ENCODE peak calls at places on chromosomes 4 and X, in six cellular contexts. H is suprapubic skin, V is mammary epithelial cell, Y is lung, Z is PC-3, R is cardiac muscle cell. U is an unnamed sample.
A peak's percentile ranks its signal among the peaks of the same experiment; 100 is the strongest.

GRCh38 chr4:76376534-76376933 is 44.4 kb downstream of the CCDC158 start:
- DNase-seq in H (no peak), V (no peak), Y (no peak), Z (no peak), R (no peak), U (no peak)

GRCh38 chr4:84826681-84827080 is 139.8 kb downstream of the WDFY3 start:
- DNase-seq in H (no peak), V (no peak), Y (no peak), Z (no peak), R (no peak), U (peak; percentile 45)

GRCh38 chrX:15202458-15203177 is 67.3 kb downstream of the ASB9 start:
- DNase-seq in H (no peak), V (peak; percentile 68), Y (no peak), Z (peak; percentile 57), R (no peak), U (peak; percentile 83)

GRCh38 chrX:47232803-47233332 is at the start of gene USP11:
- DNase-seq in H (peak; percentile 75), V (no peak), Y (peak; percentile 56), Z (peak; percentile 17), R (peak; percentile 75), U (peak; percentile 76)

GRCh38 chr4:59062970-59063369 is 1952.8 kb upstream of the IGFBP7 start:
- DNase-seq in H (no peak), V (no peak), Y (no peak), Z (no peak), R (no peak), U (no peak)

GRCh38 chrX:131841496-131842410 is 181.3 kb upstream of the STK26 start:
- DNase-seq in H (no peak), V (peak; percentile 54), Y (peak; percentile 52), Z (peak; percentile 78), R (peak; percentile 75), U (peak; percentile 43)

GRCh38 chrX:155070038-155070437 is 898 bp downstream of the CMC4 start:
- DNase-seq in H (no peak), V (peak; percentile 4), Y (no peak), Z (no peak), R (no peak), U (no peak)

GRCh38 chr4:19382993-19383392 is 868.7 kb upstream of the SLIT2 start:
- DNase-seq in H (no peak), V (peak; percentile 4), Y (no peak), Z (peak; percentile 55), R (no peak), U (no peak)

GRCh38 chr4:125283702-125284279 is 31.0 kb upstream of the FAT4 start:
- DNase-seq in H (no peak), V (peak; percentile 12), Y (no peak), Z (peak; percentile 39), R (peak; percentile 11), U (no peak)

GRCh38 chr4:132123870-132124623 is 1025.0 kb upstream of the PCDH10 start:
- DNase-seq in H (no peak), V (peak; percentile 66), Y (no peak), Z (no peak), R (no peak), U (no peak)

GRCh38 chr4:24644983-24645764 is 60.8 kb upstream of the DHX15 start:
- DNase-seq in H (no peak), V (no peak), Y (no peak), Z (peak; percentile 49), R (no peak), U (no peak)

GRCh38 chr4:25350561-25350960 is 26.5 kb upstream of the ANAPC4 start:
- DNase-seq in H (no peak), V (no peak), Y (no peak), Z (no peak), R (no peak), U (no peak)

GRCh38 chrX:106919932-106920452 is at the start of gene CLDN2:
- DNase-seq in H (no peak), V (no peak), Y (no peak), Z (no peak), R (peak; percentile 64), U (no peak)

GRCh38 chrX:4240541-4241194 is 527.2 kb upstream of the PRKX start:
- DNase-seq in H (no peak), V (no peak), Y (no peak), Z (no peak), R (no peak), U (no peak)

GRCh38 chrX:72620550-72621145 is 48.0 kb upstream of the HDAC8 start:
- DNase-seq in H (no peak), V (peak; percentile 77), Y (no peak), Z (peak; percentile 96), R (no peak), U (peak; percentile 9)

GRCh38 chr4:1579834-1580686 is 104.1 kb downstream of the FAM53A start:
- DNase-seq in H (peak; percentile 98), V (peak; percentile 72), Y (peak; percentile 94), Z (peak; percentile 88), R (peak; percentile 88), U (peak; percentile 75)

GRCh38 chrX:133859336-133859735 is 126.1 kb downstream of the GPC3 start:
- DNase-seq in H (no peak), V (peak; percentile 57), Y (no peak), Z (no peak), R (no peak), U (peak; percentile 64)

GRCh38 chr4:87839309-87839946 is 6.7 kb downstream of the MEPE start:
- DNase-seq in H (no peak), V (peak; percentile 23), Y (no peak), Z (peak; percentile 45), R (peak; percentile 49), U (peak; percentile 68)

GRCh38 chr4:87843936-87844335 is 11.2 kb downstream of the MEPE start:
- DNase-seq in H (no peak), V (peak; percentile 48), Y (no peak), Z (peak; percentile 69), R (peak; percentile 47), U (peak; percentile 30)

GRCh38 chr4:87840149-87840548 is 7.4 kb downstream of the MEPE start:
- DNase-seq in H (no peak), V (no peak), Y (no peak), Z (no peak), R (no peak), U (no peak)

GRCh38 chr4:87848622-87849351 is 16.0 kb downstream of the MEPE start:
- DNase-seq in H (no peak), V (peak; percentile 33), Y (peak; percentile 51), Z (peak; percentile 55), R (peak; percentile 64), U (peak; percentile 45)

GRCh38 chr4:87844476-87844875 is 11.7 kb downstream of the MEPE start:
- DNase-seq in H (no peak), V (no peak), Y (no peak), Z (no peak), R (no peak), U (no peak)
- H3K27ac ChIP-seq in H (no peak overlapping the region), V (no peak overlapping the region), Y (no peak overlapping the region), Z (peak overlapping the region; percentile 22), R (no peak overlapping the region), U (no peak overlapping the region)

GRCh38 chr4:150234246-150234645 is 156.0 kb downstream of the DCLK2 start:
- DNase-seq in H (no peak), V (no peak), Y (no peak), Z (no peak), R (no peak), U (no peak)
- H3K4me1 ChIP-seq in H (no peaks in the 10 kb centered on the region), V (peaks cover 17% of the 10 kb centered on the region), Y (no peaks in the 10 kb centered on the region), Z (peaks cover 34% of the 10 kb centered on the region), R (peaks cover 5% of the 10 kb centered on the region), U (peaks cover 6% of the 10 kb centered on the region)

DNA sequence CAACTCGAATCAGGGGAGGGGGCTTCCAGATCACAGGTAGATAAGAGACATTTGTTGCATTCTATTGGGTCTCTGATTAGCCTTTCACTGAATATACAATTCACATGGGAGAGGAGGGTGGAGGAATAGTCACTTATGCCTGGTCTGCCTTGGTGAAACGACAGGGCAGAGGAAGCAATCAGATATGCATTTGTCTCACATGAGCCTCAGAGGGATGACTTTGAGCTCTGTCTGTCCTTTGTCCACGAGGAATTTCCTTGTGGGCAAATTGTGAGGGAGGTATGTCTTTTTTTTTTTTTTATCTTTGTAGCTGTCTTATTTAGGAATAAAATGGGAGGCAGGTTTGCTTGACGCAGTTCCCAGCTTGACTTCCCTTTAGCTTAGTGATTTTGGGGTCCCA is 28.5 kb upstream of the TMSB4X start:
- DNase-seq in H (no peak), V (no peak), Y (no peak), Z (no peak), R (no peak), U (peak; percentile 18)
- H3K27ac ChIP-seq in H (peak overlapping the region; percentile 72), V (peak overlapping the region; percentile 86), Y (peak overlapping the region; percentile 32), Z (peak overlapping the region; percentile 93), R (no peak overlapping the region), U (peak overlapping the region; percentile 54)

DNA sequence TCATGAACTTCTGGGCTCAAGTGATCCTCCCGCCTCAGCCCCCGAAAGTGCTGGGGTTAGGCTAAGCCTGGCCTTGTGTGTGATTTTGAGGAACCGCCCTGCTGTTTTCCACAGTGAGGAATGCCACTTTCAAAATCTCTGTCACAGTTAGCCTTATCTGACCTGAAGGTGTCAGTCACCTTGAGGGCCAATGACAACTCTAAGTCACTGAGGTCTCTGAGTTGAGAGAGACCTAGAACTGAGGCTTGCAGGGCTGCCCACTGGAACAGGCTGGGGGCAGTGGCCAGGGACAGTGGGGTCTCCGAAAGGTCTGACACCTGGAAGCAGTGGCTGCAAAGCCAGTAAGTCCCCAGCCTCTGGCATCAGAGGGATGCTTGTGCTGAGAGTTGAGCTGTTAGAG is 6.1 kb downstream of the TADA2B start:
- DNase-seq in H (no peak), V (no peak), Y (no peak), Z (no peak), R (no peak), U (no peak)
- H3K4me1 ChIP-seq in H (peaks cover 48% of the 10 kb centered on the region), V (peaks cover 12% of the 10 kb centered on the region), Y (peaks cover 48% of the 10 kb centered on the region), Z (peaks cover 24% of the 10 kb centered on the region), R (peaks cover 8% of the 10 kb centered on the region), U (no peaks in the 10 kb centered on the region)

DNA sequence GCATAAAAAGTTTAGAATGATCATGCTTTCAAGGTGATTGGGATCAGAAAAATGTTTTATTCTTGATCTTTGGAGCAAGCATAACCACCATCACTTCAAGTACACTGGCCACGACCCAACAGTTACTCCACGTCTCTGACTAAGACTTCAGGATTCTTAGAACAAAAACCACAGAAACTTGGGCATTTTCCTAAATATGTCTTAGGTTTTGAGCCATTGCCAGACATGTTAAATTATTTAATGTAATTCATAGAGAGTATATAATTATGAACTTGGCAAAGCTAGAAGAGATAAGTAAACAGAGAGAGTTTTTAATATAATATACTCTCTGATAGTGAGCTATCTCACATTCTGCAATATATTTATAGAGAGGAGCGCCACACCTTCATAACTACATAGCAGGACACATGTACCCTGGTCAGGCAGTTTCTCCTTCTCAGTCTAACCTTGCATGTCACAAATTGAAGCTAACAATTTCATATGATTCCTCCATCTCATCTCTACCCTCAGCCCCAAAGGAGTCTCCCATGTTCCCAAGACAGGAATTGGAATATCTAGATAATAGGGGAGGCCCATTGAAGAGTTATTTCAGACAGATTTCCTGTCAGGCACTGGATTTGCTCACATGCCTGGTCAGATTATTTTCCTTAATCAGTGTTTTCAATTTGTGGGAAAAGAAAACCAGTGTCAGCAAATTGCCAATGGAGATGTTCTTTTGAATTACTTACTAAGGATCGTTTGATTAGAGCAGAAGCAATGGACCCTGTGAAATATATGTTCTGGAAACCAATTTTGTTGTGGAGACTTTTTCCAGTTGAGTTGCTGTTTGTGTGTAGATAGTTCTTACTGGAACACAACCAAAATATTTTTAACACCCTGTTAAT is 61.7 kb upstream of the GUCY1A1 start:
- DNase-seq in H (peak; percentile 67), V (peak; percentile 79), Y (peak; percentile 31), Z (peak; percentile 87), R (no peak), U (no peak)
- H3K27ac ChIP-seq in H (no peak overlapping the region), V (peak overlapping the region; percentile 58), Y (no peak overlapping the region), Z (peak overlapping the region; percentile 56), R (no peak overlapping the region), U (no peak overlapping the region)

GRCh38 chr4:70666369-70666768 is at the start of gene JCHAIN:
- DNase-seq in H (no peak), V (no peak), Y (no peak), Z (peak; percentile 23), R (no peak), U (no peak)
- H3K4me1 ChIP-seq in H (no peaks in the 10 kb centered on the region), V (no peaks in the 10 kb centered on the region), Y (no peaks in the 10 kb centered on the region), Z (peaks cover 19% of the 10 kb centered on the region), R (no peaks in the 10 kb centered on the region), U (no peaks in the 10 kb centered on the region)